ENCODE peak calls at places on chromosome 17, in four cellular contexts. A is AG08395, O is iris pigment epithelial cell, D is NCI-H460. I is an unnamed sample.

GRCh38 chr17:81651692-81652091 is 4.7 kb downstream of the PDE6G start:
- DNase-seq in O (peak), D (no peak), A (peak), I (no peak)

GRCh38 chr17:78532311-78532710 is 44.9 kb downstream of the DNAH17 start:
- DNase-seq in D (no peak), A (no peak), O (no peak), I (no peak)

GRCh38 chr17:42342242-42343008 is 45.8 kb downstream of the STAT3 start:
- DNase-seq in O (peak), A (peak), D (no peak), I (no peak)

GRCh38 chr17:13940858-13941665 is 128.2 kb upstream of the COX10 start:
- DNase-seq in O (no peak), D (peak), A (peak), I (no peak)

GRCh38 chr17:31427684-31428083 is 36.2 kb downstream of the RAB11FIP4 start:
- DNase-seq in A (no peak), D (no peak), O (no peak), I (no peak)

GRCh38 chr17:45038771-45039634 is 12.4 kb downstream of the DCAKD start:
- DNase-seq in O (no peak), D (no peak), A (no peak), I (no peak)

GRCh38 chr17:63675607-63676539 is 24.1 kb downstream of the LIMD2 start:
- DNase-seq in D (peak), A (peak), O (peak), I (peak)

GRCh38 chr17:49216953-49217650 is 6.6 kb downstream of the ABI3 start:
- DNase-seq in D (no peak), O (no peak), A (no peak), I (peak)

GRCh38 chr17:76659928-76660614 is 16.5 kb upstream of the ST6GALNAC1 start:
- DNase-seq in A (peak), D (peak), O (no peak), I (peak)

GRCh38 chr17:57211543-57211942 is 44.8 kb upstream of the MSI2 start:
- DNase-seq in O (peak), D (no peak), A (peak), I (no peak)

GRCh38 chr17:79023886-79024771 is at the start of gene C1QTNF1:
- DNase-seq in O (no peak), A (no peak), D (no peak), I (peak)

GRCh38 chr17:77329741-77330531 is 189.2 kb downstream of the SEC14L1 start:
- DNase-seq in O (no peak), A (no peak), D (no peak), I (peak)

GRCh38 chr17:75130632-75131277 is 787 bp downstream of the NT5C start:
- DNase-seq in O (peak), A (peak), D (peak), I (peak)

GRCh38 chr17:16484445-16485169 is 7.4 kb downstream of the LRRC75A start:
- DNase-seq in O (no peak), D (no peak), A (no peak), I (no peak)

GRCh38 chr17:33927732-33928133 is 327.4 kb upstream of the CCL2 start:
- DNase-seq in D (no peak), A (peak), O (peak), I (no peak)

GRCh38 chr17:44970136-44970737 is 2.1 kb upstream of the C1QL1 start:
- DNase-seq in O (peak), A (peak), D (no peak), I (peak)

GRCh38 chr17:55996826-55997225 is 156.4 kb upstream of the ANKFN1 start:
- DNase-seq in A (no peak), O (peak), D (no peak), I (no peak)

GRCh38 chr17:333626-334396 is 18.8 kb downstream of the RPH3AL start:
- DNase-seq in D (no peak), A (peak), O (peak), I (peak)

GRCh38 chr17:18262641-18263040 is 2.2 kb downstream of the MIEF2 start:
- DNase-seq in D (no peak), O (no peak), A (no peak), I (peak)

GRCh38 chr17:79714129-79714528 is 16.6 kb upstream of the ENPP7 start:
- DNase-seq in O (no peak), D (no peak), A (no peak), I (no peak)

GRCh38 chr17:39622380-39623006 is 4.3 kb upstream of the PPP1R1B start:
- DNase-seq in A (no peak), D (peak), O (no peak), I (no peak)

GRCh38 chr17:5610956-5611355 is 26.6 kb upstream of the NLRP1 start:
- DNase-seq in A (no peak), O (no peak), D (no peak), I (no peak)

GRCh38 chr17:7124923-7125322 is 10.3 kb upstream of the ASGR2 start:
- DNase-seq in D (no peak), O (no peak), A (no peak), I (no peak)

GRCh38 chr17:73340093-73340596 is 28.3 kb upstream of the CDC42EP4 start:
- DNase-seq in O (peak), D (peak), A (peak), I (peak)

GRCh38 chr17:27519550-27519949 is 63.3 kb downstream of the KSR1 start:
- DNase-seq in D (no peak), O (no peak), A (no peak), I (no peak)

I was measured in Right ventricle myocardium superior.